ENCODE peak calls at places on chromosomes 13 and 19, in six cellular contexts. V is astrocyte, S is mesendoderm, M is mammary epithelial cell, C is PC-3, T is GM23248. U is an unnamed sample.

GRCh38 chr13:45340422-45341033 is 455 bp downstream of the TPT1 start:
- DNase-seq in V (peak; percentile 78), S (peak; percentile 93), M (peak; percentile 86), C (peak; percentile 80), T (peak; percentile 97), U (peak; percentile 87)

GRCh38 chr13:74128171-74128767 is 5.9 kb downstream of the KLF12 start:
- DNase-seq in V (peak; percentile 85), S (peak; percentile 10), M (no peak), C (no peak), T (peak; percentile 65), U (peak; percentile 48)

GRCh38 chr13:35190241-35190640 is 248.2 kb downstream of the NBEA start:
- DNase-seq in V (no peak), S (no peak), M (no peak), C (no peak), T (no peak), U (no peak)

GRCh38 chr19:46471116-46471733 is at the start of gene PNMA8A:
- DNase-seq in V (peak; percentile 71), S (peak; percentile 91), M (no peak), C (no peak), T (peak; percentile 84), U (peak; percentile 94)

GRCh38 chr19:29858000-29858596 is 46.3 kb downstream of the CCNE1 start:
- DNase-seq in V (no peak), S (peak; percentile 69), M (no peak), C (peak; percentile 37), T (peak; percentile 28), U (no peak)

GRCh38 chr13:68944272-68944671 is 1163.4 kb upstream of the ATXN8OS start:
- DNase-seq in V (no peak), S (peak; percentile 16), M (no peak), C (no peak), T (no peak), U (no peak)

GRCh38 chr13:87130401-87130800 is 540.8 kb upstream of the SLITRK5 start:
- DNase-seq in V (no peak), S (no peak), M (no peak), C (no peak), T (no peak), U (no peak)

GRCh38 chr13:114066956-114067355 is 65.5 kb downstream of the RASA3 start:
- DNase-seq in V (no peak), S (no peak), M (no peak), C (no peak), T (no peak), U (no peak)

GRCh38 chr19:58356236-58356970 is 3.1 kb upstream of the A1BG start:
- DNase-seq in V (no peak), S (no peak), M (peak; percentile 18), C (no peak), T (peak; percentile 57), U (peak; percentile 75)

GRCh38 chr13:100789968-100790367 is 115.4 kb upstream of the TMTC4 start:
- DNase-seq in V (peak; percentile 18), S (no peak), M (no peak), C (no peak), T (peak; percentile 11), U (no peak)

GRCh38 chr13:101576452-101576851 is 124.0 kb downstream of the ITGBL1 start:
- DNase-seq in V (peak; percentile 54), S (no peak), M (no peak), C (peak; percentile 74), T (no peak), U (peak; percentile 63)

GRCh38 chr13:51674276-51674675 is 90.0 kb downstream of the WDFY2 start:
- DNase-seq in V (no peak), S (peak; percentile 69), M (peak; percentile 93), C (peak; percentile 88), T (no peak), U (no peak)

DNA sequence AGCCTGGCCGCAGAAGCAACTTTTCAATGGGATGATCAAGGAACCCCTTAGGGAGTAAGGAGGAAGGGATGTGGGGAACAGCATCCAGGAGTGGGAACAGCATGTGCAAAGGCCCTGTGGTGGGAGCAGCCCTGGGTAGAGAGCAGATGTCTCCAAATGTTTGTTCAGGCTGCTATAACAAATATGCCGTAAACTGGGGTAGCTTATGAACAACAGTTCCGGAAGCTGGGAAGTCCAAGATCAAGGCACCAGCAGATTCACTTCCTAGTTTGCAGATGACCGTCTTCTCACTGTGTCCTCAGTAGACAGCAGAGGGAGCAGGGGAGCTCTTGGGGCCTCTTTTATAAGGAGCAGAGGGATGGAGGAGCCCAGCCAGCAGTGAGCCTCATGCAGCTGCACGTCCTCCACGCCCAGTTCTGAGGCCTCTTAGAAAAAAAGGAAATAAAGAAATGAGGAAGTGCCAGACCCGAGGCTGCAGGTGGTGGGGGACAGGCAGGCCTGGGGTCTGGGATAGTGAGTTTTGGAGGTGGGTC is 4.2 kb upstream of the LRRC25 start:
- DNase-seq in V (peak; percentile 39), S (peak; percentile 81), M (peak; percentile 60), C (peak; percentile 62), T (peak; percentile 77), U (peak; percentile 83)
- H3K4me3 ChIP-seq in V (no peak overlapping the region), S (no peak overlapping the region), M (no peak overlapping the region), C (no peak overlapping the region), T (no peak overlapping the region), U (no peak overlapping the region)

DNA sequence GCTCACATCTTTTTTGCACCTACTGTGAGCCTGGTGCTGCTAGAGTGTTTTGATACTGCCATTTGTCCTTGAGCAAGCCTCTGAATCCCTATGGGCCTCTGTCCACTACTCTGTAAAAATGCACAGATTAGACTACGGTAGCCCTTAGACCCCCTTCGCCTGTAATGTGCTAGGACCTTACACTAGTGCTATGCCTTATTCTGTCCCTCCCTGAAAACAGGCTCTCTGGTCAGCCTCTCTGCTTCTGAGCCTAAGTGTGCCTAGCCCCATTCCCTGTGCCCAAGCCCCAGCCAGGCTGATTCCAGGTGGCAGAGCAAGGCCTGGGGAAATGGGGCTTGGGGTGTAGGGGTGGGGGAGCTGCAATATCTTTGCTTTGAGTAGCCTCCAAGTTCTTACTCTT is 10.7 kb downstream of the HMGB1 start:
- DNase-seq in V (no peak), S (no peak), M (no peak), C (no peak), T (no peak), U (no peak)
- H3K79me2 ChIP-seq in V (no peaks in the 10 kb centered on the region), S (no peaks in the 10 kb centered on the region), M (no peaks in the 10 kb centered on the region), C (no peaks in the 10 kb centered on the region), T (no peaks in the 10 kb centered on the region), U (no peaks in the 10 kb centered on the region)

DNA sequence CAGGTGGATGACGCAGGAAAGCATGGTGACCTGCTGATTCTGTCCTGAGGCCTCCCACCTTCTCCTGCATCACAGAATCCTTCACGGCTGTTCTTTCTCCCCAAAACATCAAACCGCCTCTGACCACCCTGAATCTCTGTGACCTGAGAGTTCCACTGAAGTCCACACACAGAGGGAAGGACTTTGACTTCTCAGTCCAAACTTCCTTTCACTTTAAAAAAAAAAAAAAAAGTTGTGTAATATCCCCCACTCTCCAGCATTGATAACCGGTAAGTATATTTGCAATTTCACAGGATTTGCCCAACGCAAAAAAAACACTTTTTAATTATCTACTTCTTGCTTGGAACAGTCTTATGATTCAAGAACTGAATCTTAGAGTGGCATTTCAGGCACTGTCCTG is 259.5 kb upstream of the IRS2 start:
- DNase-seq in V (no peak), S (no peak), M (no peak), C (no peak), T (no peak), U (no peak)
- H3K4me3 ChIP-seq in V (no peak overlapping the region), S (no peak overlapping the region), M (no peak overlapping the region), C (no peak overlapping the region), T (no peak overlapping the region), U (no peak overlapping the region)

GRCh38 chr19:2451138-2451537 is 5.6 kb downstream of the LMNB2 start:
- DNase-seq in V (no peak), S (no peak), M (no peak), C (no peak), T (no peak), U (peak; percentile 65)

GRCh38 chr19:2451741-2452140 is 5.0 kb downstream of the LMNB2 start:
- DNase-seq in V (no peak), S (no peak), M (no peak), C (no peak), T (no peak), U (peak; percentile 46)

GRCh38 chr19:2453431-2454025 is 3.2 kb downstream of the LMNB2 start:
- DNase-seq in V (no peak), S (no peak), M (no peak), C (no peak), T (no peak), U (peak; percentile 69)

GRCh38 chr19:2446390-2446789 is 10.4 kb downstream of the LMNB2 start:
- DNase-seq in V (no peak), S (no peak), M (no peak), C (no peak), T (no peak), U (no peak)

DNA sequence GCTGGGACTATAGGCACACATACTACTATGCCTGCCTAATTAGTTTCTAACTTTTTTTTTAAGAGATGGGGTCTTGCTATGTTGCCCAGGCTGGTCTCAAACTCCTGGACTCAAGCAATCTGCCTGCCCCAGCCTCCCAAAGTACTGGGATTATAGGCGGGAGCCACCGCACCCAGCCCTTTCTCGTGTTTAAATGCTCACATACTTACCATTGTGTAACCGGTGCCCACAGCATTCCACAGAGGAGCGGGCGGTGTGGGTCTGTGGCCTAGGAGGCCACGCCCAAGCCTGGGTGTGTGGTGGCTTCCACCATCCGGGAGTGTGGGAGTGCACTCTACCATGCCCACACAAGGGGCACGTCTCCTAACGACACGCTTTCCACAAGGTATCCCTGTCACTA is 7.7 kb downstream of the LMNB2 start:
- DNase-seq in V (no peak), S (no peak), M (no peak), C (no peak), T (peak; percentile 20), U (peak; percentile 38)
- H3K79me2 ChIP-seq in V (peaks cover 94% of the 10 kb centered on the region), S (peaks cover 79% of the 10 kb centered on the region), M (peaks cover 95% of the 10 kb centered on the region), C (peaks cover 88% of the 10 kb centered on the region), T (peaks cover 93% of the 10 kb centered on the region), U (peaks cover 89% of the 10 kb centered on the region)

GRCh38 chr13:110265341-110265681 is 41.6 kb downstream of the COL4A1 start:
- DNase-seq in V (no peak), S (no peak), M (no peak), C (no peak), T (no peak), U (no peak)
- H3K4me3 ChIP-seq in V (no peak overlapping the region), S (no peak overlapping the region), M (no peak overlapping the region), C (no peak overlapping the region), T (no peak overlapping the region), U (no peak overlapping the region)